ENCODE peak calls at places on chromosomes 16 and 17, in six cellular contexts. P is heart left ventricle, G is ovary, K is thoracic aorta, B is K562, M is prostate gland. T is an unnamed sample.
A peak's percentile ranks its signal among the peaks of the same experiment; 100 is the strongest.

GRCh38 chr17:18324140-18325049 is 9.3 kb downstream of the SMCR8 start:
- DNase-seq in K (no peak), M (no peak), G (no peak), P (no peak), B (no peak), T (no peak)

GRCh38 chr17:35372846-35373531 is 432 bp downstream of the SLFN11 start:
- DNase-seq in P (peak; percentile 29), G (peak; percentile 28), M (peak; percentile 14), B (peak; percentile 8), K (no peak), T (peak; percentile 32)

GRCh38 chr16:89055894-89056555 is 37.6 kb upstream of the ACSF3 start:
- DNase-seq in B (no peak), M (no peak), K (no peak), G (no peak), P (no peak), T (no peak)

GRCh38 chr17:32528825-32529224 is 42.0 kb downstream of the CDK5R1 start:
- DNase-seq in P (no peak), G (no peak), K (no peak), B (no peak), M (no peak), T (no peak)

GRCh38 chr17:66584927-66585326 is 250.0 kb upstream of the CACNG5 start:
- DNase-seq in K (no peak), P (no peak), M (no peak), B (no peak), G (no peak), T (no peak)

GRCh38 chr17:42818379-42818778 is 5.7 kb downstream of the BECN1 start:
- DNase-seq in B (no peak), P (no peak), M (no peak), K (no peak), G (no peak), T (no peak)

GRCh38 chr16:12455287-12455798 is 348.3 kb downstream of the CPPED1 start:
- DNase-seq in P (peak; percentile 66), M (peak; percentile 42), G (peak; percentile 23), B (peak; percentile 68), K (no peak), T (peak; percentile 61)

GRCh38 chr16:79850348-79850747 is 249.8 kb upstream of the MAF start:
- DNase-seq in P (no peak), K (no peak), M (peak; percentile 88), B (no peak), G (no peak), T (no peak)

GRCh38 chr17:47621293-47622178 is 28.2 kb upstream of the KPNB1 start:
- DNase-seq in K (no peak), P (peak; percentile 52), M (peak; percentile 8), B (no peak), G (peak; percentile 53), T (no peak)

GRCh38 chr17:38428150-38428642 is at the start of gene ARHGAP23:
- DNase-seq in M (peak; percentile 21), G (peak; percentile 71), K (no peak), B (peak; percentile 90), P (peak; percentile 89), T (peak; percentile 64)

GRCh38 chr17:19897901-19898300 is 30.2 kb upstream of the ULK2 start:
- DNase-seq in M (no peak), K (no peak), P (no peak), G (no peak), B (no peak), T (no peak)

GRCh38 chr17:27760069-27760885 is 40.1 kb downstream of the NOS2 start:
- DNase-seq in B (peak; percentile 69), K (peak; percentile 22), P (peak; percentile 69), G (peak; percentile 37), M (peak; percentile 39), T (peak; percentile 79)

GRCh38 chr16:27313422-27314160 is at the start of gene IL4R:
- DNase-seq in G (no peak), P (peak; percentile 85), K (peak; percentile 56), M (peak; percentile 42), B (peak; percentile 60), T (peak; percentile 77)

GRCh38 chr16:57356547-57356946 is 2.0 kb upstream of the CCL22 start:
- DNase-seq in M (no peak), G (no peak), B (no peak), K (no peak), P (no peak), T (peak; percentile 8)

GRCh38 chr17:1592751-1593629 is 30.4 kb upstream of the PITPNA start:
- DNase-seq in M (no peak), G (no peak), K (no peak), P (no peak), B (no peak), T (no peak)

GRCh38 chr17:68624381-68624780 is 23.2 kb upstream of the FAM20A start:
- DNase-seq in G (no peak), B (no peak), M (no peak), P (no peak), K (no peak), T (no peak)

GRCh38 chr16:54817432-54817831 is 113.2 kb upstream of the IRX5 start:
- DNase-seq in M (no peak), B (peak; percentile 11), K (no peak), G (no peak), P (no peak), T (peak; percentile 40)

GRCh38 chr17:12599185-12599920 is 66.3 kb upstream of the MYOCD start:
- DNase-seq in G (no peak), P (no peak), M (no peak), K (no peak), B (no peak), T (no peak)

GRCh38 chr16:66510298-66510697 is 39.6 kb downstream of the TK2 start:
- DNase-seq in B (no peak), P (no peak), K (no peak), G (no peak), M (no peak), T (peak; percentile 24)

GRCh38 chr16:49499018-49499785 is 125.6 kb downstream of the C16orf78 start:
- DNase-seq in B (no peak), K (no peak), G (peak; percentile 4), P (no peak), M (no peak), T (peak; percentile 1)

GRCh38 chr17:17700251-17700969 is 19.2 kb downstream of the RAI1 start:
- DNase-seq in B (peak; percentile 26), M (no peak), G (no peak), K (no peak), P (no peak), T (peak; percentile 47)

GRCh38 chr16:4089811-4090293 is 26.4 kb downstream of the ADCY9 start:
- DNase-seq in K (no peak), G (no peak), B (no peak), M (no peak), P (no peak), T (no peak)

GRCh38 chr17:68182940-68183551 is 64.8 kb upstream of the AMZ2 start:
- DNase-seq in G (no peak), B (no peak), P (no peak), M (no peak), K (no peak), T (no peak)

GRCh38 chr16:70454221-70455034 is at the start of gene FCSK:
- DNase-seq in G (peak; percentile 68), M (peak; percentile 43), P (peak; percentile 79), B (peak; percentile 80), K (no peak), T (peak; percentile 64)

GRCh38 chr16:8355714-8356113 is 234.6 kb downstream of the TMEM114 start:
- DNase-seq in M (no peak), B (no peak), P (no peak), K (no peak), G (no peak), T (no peak)

DNA sequence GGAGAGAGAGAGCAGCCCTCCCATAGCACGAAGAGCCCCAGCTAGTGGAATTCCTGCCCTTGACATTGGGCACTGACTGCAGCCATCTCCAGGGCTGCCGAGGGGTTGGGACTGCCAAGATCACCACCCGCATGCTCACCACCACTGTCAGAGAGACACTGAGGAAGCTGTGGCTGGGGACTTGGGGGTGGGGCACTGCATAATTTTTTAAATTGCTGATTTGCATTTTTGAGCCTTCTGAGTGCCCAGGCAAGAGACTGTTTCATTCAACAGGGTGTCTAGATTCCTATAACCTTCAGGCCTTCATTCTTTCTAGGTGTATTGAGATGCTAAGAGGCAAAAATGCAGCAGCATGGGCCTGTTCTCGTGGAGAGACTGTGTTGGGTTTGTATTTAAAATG is 9.0 kb upstream of the EPX start:
- DNase-seq in P (no peak), K (no peak), B (no peak), G (no peak), M (no peak), T (no peak)
- H3K27ac ChIP-seq in P (no peak overlapping the region), K (no peak overlapping the region), B (no peak overlapping the region), G (no peak overlapping the region), M (no peak overlapping the region), T (no peak overlapping the region)

DNA sequence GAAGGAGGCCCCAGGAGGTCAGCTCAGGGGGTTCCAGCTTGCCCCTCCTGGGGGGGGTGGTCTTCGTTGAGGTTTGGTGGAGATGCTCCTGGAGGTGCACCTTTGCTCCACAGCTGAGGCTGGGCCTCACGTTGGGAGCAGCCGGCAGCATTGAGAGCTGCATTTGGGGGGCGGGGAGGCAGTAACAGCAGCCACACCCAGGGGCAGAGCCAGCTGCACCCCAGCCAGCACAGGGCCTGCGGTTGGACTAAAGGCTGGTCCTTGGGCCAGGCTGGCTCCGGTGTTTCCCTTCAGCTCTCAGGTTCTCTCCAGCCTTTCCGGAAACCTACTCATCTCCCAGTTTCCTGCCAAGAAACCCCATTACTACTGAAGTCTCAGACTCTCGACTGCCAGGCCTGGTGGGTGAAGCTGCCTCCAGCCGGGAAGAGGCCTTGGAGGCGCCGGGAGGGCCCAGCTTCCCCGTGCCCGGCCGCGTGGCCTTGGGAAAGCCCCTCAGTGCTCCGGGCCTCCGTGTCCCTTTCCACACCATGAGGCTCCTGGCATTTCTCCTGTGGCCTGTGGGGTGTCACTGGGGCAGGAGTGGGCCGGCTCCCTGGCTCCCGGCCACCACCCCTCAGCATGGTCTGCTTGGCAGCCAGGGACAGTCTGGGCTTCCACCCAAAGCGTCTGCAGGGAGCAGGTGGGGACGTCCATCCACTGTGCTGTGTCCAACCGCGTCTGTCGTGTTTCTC is 14.0 kb upstream of the BAIAP2 start:
- DNase-seq in K (no peak), B (peak; percentile 65), G (peak; percentile 12), P (peak; percentile 83), M (no peak), T (no peak)
- H3K4me1 ChIP-seq in K (no peaks in the 10 kb centered on the region), B (peaks cover 47% of the 10 kb centered on the region), G (peaks cover 7% of the 10 kb centered on the region), P (no peaks in the 10 kb centered on the region), M (no peaks in the 10 kb centered on the region), T (peaks cover 56% of the 10 kb centered on the region)

DNA sequence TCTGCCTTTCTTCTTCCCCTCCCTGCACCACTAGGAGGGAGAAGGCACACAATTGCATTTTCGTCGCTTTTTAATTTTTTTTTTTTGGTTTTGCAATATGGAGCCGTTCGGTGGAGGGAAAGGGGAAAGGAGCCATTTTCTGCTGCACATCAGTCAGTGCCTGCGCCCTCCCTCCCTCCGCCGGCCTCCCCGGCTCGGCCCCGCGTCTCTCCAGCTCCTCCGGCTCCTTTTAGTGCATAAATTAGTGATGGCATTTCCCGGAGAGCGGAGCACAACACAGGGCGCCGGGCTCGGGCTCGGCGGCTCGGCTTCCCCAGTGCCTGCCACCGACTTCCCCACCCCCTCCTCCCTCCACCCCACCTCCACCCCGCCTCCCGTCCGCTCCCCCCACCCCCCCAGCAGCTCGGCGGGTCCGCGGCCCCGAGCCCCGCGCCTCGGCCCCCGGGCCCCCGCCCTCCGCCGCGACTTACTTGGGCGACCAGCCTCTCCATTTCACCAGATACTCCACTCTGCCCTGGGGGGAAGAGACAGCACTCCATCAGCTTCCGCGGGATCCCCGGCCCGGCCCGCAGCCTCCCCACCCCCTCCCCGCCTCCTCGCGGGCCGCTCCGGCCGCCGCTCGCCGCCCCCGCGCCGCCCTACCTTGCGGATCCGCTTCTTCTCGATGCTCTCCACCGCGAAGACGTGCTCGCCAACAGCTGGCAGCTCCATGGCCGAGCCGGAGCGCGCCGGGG is 532 bp downstream of the CBX4 start:
- DNase-seq in M (peak; percentile 54), K (no peak), P (no peak), G (peak; percentile 41), B (peak; percentile 69), T (peak; percentile 55)
- H3K27ac ChIP-seq in M (peak overlapping the region; percentile 97), K (peak overlapping the region; percentile 88), P (peak overlapping the region; percentile 95), G (peak overlapping the region; percentile 92), B (peak overlapping the region; percentile 71), T (peak overlapping the region; percentile 97)

GRCh38 chr17:28889996-28890395 is 7.5 kb downstream of the FLOT2 start:
- DNase-seq in M (no peak), P (no peak), K (no peak), G (no peak), B (no peak), T (no peak)
- H3K4me1 ChIP-seq in M (no peaks in the 10 kb centered on the region), P (peaks cover 11% of the 10 kb centered on the region), K (peaks cover 13% of the 10 kb centered on the region), G (no peaks in the 10 kb centered on the region), B (no peaks in the 10 kb centered on the region), T (peaks cover 55% of the 10 kb centered on the region)

T was measured in stomach.